ENCODE peak calls at places on chromosomes 5 and 9, in nine cellular contexts. I is dorsolateral prefrontal cortex, R is sigmoid colon, G is endothelial cell, E is glutamatergic neuron, Q is cardiac muscle cell, J is IMR-90, A is A549, C is heart left ventricle. K is an unnamed sample.

GRCh38 chr5:124060010-124060409 is 548.0 kb downstream of the CSNK1G3 start:
- DNase-seq in I (no peak), R (no peak), G (no peak), E (no peak), Q (no peak), J (no peak), A (no peak), C (no peak), K (no peak)

GRCh38 chr5:133421394-133421793 is 190.9 kb downstream of the FSTL4 start:
- DNase-seq in I (no peak), R (no peak), G (peak; percentile 72), E (peak; percentile 79), Q (peak; percentile 25), J (no peak), A (peak; percentile 23), C (no peak), K (no peak)

GRCh38 chr5:137292461-137293025 is 206.6 kb downstream of the SPOCK1 start:
- DNase-seq in I (no peak), R (no peak), G (no peak), E (no peak), Q (no peak), J (no peak), A (no peak), C (no peak), K (peak; percentile 19)

GRCh38 chr9:71352837-71353236 is 231.4 kb upstream of the TRPM3 start:
- DNase-seq in I (no peak), R (no peak), G (no peak), E (no peak), Q (no peak), J (no peak), A (no peak), C (no peak), K (no peak)

GRCh38 chr5:168578006-168578405 is 1.2 kb downstream of the PANK3 start:
- DNase-seq in I (no peak), R (no peak), G (no peak), E (no peak), Q (peak; percentile 28), J (peak; percentile 37), A (peak; percentile 11), C (no peak), K (no peak)

GRCh38 chr9:133613396-133613795 is 4.2 kb upstream of the FAM163B start:
- DNase-seq in I (no peak), R (no peak), G (no peak), E (peak; percentile 2), Q (no peak), J (no peak), A (no peak), C (no peak), K (no peak)

GRCh38 chr5:147671365-147671764 is 111.2 kb downstream of the JAKMIP2 start:
- DNase-seq in I (no peak), R (no peak), G (no peak), E (no peak), Q (no peak), J (no peak), A (no peak), C (no peak), K (no peak)

GRCh38 chr5:121189569-121190305 is 661.9 kb upstream of the FTMT start:
- DNase-seq in I (no peak), R (no peak), G (no peak), E (no peak), Q (peak; percentile 86), J (peak; percentile 50), A (no peak), C (no peak), K (peak; percentile 83)

GRCh38 chr5:91339053-91339710 is 43.9 kb downstream of the ARRDC3 start:
- DNase-seq in I (no peak), R (no peak), G (no peak), E (no peak), Q (peak; percentile 58), J (peak; percentile 22), A (no peak), C (no peak), K (no peak)

GRCh38 chr5:106640511-106640910 is 1030.2 kb downstream of the EFNA5 start:
- DNase-seq in I (no peak), R (no peak), G (no peak), E (no peak), Q (no peak), J (no peak), A (no peak), C (no peak), K (no peak)

GRCh38 chr5:172630961-172631360 is 10.1 kb upstream of the NEURL1B start:
- DNase-seq in I (no peak), R (no peak), G (no peak), E (no peak), Q (no peak), J (no peak), A (no peak), C (no peak), K (no peak)

GRCh38 chr5:40480392-40480791 is 199.3 kb upstream of the PTGER4 start:
- DNase-seq in I (no peak), R (no peak), G (no peak), E (no peak), Q (no peak), J (no peak), A (no peak), C (no peak), K (no peak)

GRCh38 chr5:142753114-142753764 is 16.9 kb upstream of the ARHGAP26 start:
- DNase-seq in I (peak; percentile 65), R (peak; percentile 90), G (no peak), E (no peak), Q (peak; percentile 74), J (no peak), A (no peak), C (peak; percentile 85), K (no peak)

GRCh38 chr9:113712053-113712452 is 164.1 kb upstream of the ZNF618 start:
- DNase-seq in I (no peak), R (no peak), G (no peak), E (no peak), Q (peak; percentile 29), J (peak; percentile 65), A (no peak), C (no peak), K (peak; percentile 1)

GRCh38 chr9:110578896-110579752 is at the start of gene SVEP1:
- DNase-seq in I (peak; percentile 85), R (peak; percentile 77), G (peak; percentile 45), E (peak; percentile 66), Q (peak; percentile 75), J (peak; percentile 77), A (peak; percentile 15), C (peak; percentile 76), K (no peak)

DNA sequence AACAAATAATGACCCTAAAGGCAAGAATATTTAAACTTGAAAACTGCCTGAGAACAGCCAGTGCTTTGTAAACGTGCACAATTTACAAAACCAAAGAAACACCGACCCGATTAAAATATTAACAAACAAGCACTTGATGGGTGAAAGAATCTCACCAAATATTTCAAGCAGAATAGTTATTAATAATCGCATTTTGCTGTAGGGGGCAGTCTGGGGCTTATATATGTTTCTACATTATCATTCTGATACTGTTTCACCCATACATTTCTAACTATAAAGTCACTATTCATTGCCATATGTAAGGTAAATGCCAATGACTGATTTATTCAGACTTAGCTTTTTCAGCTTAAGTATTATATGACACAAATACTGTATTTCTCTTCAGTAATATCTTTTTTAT is 37.7 kb downstream of the UBAP2 start:
- DNase-seq in I (no peak), R (no peak), G (no peak), E (no peak), Q (peak; percentile 18), J (no peak), A (peak; percentile 27), C (no peak), K (no peak)
- TF ChIP-seq CTCF in I (peak; percentile 42), R (peak; percentile 15), G (no peak), E (peak; percentile 23), Q (peak; percentile 41), J (peak; percentile 41), A (peak; percentile 52), C (peak; percentile 37), K (peak; percentile 50)

GRCh38 chr9:33498387-33498786 is 24.7 kb upstream of the NOL6 start:
- DNase-seq in I (no peak), R (no peak), G (no peak), E (no peak), Q (peak; percentile 23), J (peak; percentile 20), A (no peak), C (no peak), K (no peak)
- TF ChIP-seq CTCF in I (no peak), R (no peak), G (peak; percentile 21), E (peak; percentile 25), Q (peak; percentile 35), J (peak; percentile 36), A (peak; percentile 36), C (no peak), K (peak; percentile 50)

GRCh38 chr5:181191526-181192336 is 13.3 kb downstream of the TRIM7 start:
- DNase-seq in I (peak; percentile 93), R (peak; percentile 97), G (peak; percentile 97), E (peak; percentile 93), Q (peak; percentile 97), J (peak; percentile 94), A (peak; percentile 65), C (peak; percentile 95), K (peak; percentile 98)
- TF ChIP-seq CTCF in I (no peak), R (no peak), G (no peak), E (no peak), Q (peak; percentile 7), J (no peak), A (no peak), C (no peak), K (no peak)

DNA sequence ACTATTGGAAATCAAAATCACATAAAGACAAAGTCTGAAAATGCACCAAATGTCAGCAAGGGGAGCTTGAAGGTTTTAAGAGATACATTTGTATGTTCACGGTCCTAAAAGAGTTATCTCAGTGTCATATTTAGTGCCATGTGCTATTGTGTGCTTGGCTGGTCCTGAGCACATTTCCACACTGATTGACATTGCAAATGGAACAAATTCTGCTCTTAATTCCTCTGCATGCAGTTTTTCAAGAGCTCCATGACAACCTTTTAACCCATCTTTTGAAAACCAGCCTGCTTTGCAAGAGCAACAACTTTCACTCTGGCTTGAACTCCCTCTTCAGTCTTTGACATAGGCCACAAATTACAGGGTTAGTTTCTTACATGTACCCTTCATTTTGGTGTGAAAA is 175.4 kb upstream of the ACTBL2 start:
- DNase-seq in I (no peak), R (no peak), G (no peak), E (no peak), Q (no peak), J (no peak), A (no peak), C (no peak), K (no peak)
- TF ChIP-seq CTCF in I (no peak), R (no peak), G (no peak), E (no peak), Q (no peak), J (no peak), A (no peak), C (no peak), K (no peak)

DNA sequence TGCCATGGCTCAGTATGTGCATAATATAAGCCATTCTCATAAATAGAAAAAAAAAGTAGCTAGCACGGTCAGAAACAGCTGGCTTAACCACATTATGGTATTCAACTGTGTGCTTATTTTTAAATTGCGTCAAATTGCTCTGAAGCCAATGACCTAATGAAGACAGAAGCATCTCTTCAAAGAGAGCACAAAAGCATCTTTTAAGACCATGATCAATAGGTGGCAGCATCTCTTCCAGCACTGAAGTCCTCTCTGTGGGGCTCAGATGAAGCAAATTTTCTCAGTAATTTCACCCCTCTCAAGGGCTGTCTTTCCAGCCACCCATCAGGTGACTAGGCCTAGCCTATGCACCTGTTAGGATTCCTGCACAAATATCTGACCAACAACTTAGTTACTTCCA is 251.4 kb downstream of the GLIS3 start:
- DNase-seq in I (no peak), R (no peak), G (no peak), E (no peak), Q (peak; percentile 58), J (peak; percentile 64), A (peak; percentile 10), C (no peak), K (no peak)
- TF ChIP-seq CTCF in I (peak; percentile 56), R (no peak), G (no peak), E (no peak), Q (peak; percentile 46), J (peak; percentile 49), A (peak; percentile 47), C (no peak), K (peak; percentile 62)